ENCODE peak calls at places on chromosomes 2 and 18, in four cellular contexts. W, E, K and A are unnamed samples.

GRCh38 chr2:190853659-190854386 is 26.8 kb upstream of the GLS start:
- DNase-seq in W (no peak), E (no peak), K (no peak), A (no peak)

GRCh38 chr2:26702025-26702424 is 9.5 kb downstream of the KCNK3 start:
- DNase-seq in W (no peak), E (no peak), K (no peak), A (no peak)

GRCh38 chr2:69026026-69026425 is 13.0 kb downstream of the ANTXR1 start:
- DNase-seq in W (no peak), E (peak; percentile 52), K (no peak), A (no peak)

GRCh38 chr2:61247204-61247812 is 85.3 kb downstream of the C2orf74 start:
- DNase-seq in W (no peak), E (peak; percentile 7), K (no peak), A (no peak)

GRCh38 chr2:25514043-25514627 is 159.2 kb downstream of the DTNB start:
- DNase-seq in W (no peak), E (no peak), K (no peak), A (no peak)

GRCh38 chr2:151280276-151280675 is 9.2 kb downstream of the NMI start:
- DNase-seq in W (no peak), E (no peak), K (no peak), A (no peak)

GRCh38 chr2:38655441-38655840 is 10.5 kb upstream of the GALM start:
- DNase-seq in W (no peak), E (no peak), K (no peak), A (no peak)

GRCh38 chr18:32831781-32832180 is 59.0 kb upstream of the KLHL14 start:
- DNase-seq in W (no peak), E (no peak), K (no peak), A (no peak)

GRCh38 chr2:19536136-19536535 is 177.7 kb upstream of the OSR1 start:
- DNase-seq in W (no peak), E (no peak), K (no peak), A (peak; percentile 30)

GRCh38 chr2:49972699-49973098 is 818.4 kb upstream of the FSHR start:
- DNase-seq in W (peak; percentile 39), E (no peak), K (no peak), A (no peak)

GRCh38 chr2:99476629-99477028 is 13.2 kb downstream of the REV1 start:
- DNase-seq in W (no peak), E (no peak), K (no peak), A (no peak)

GRCh38 chr2:41878726-41879366 is 169.0 kb upstream of the PKDCC start:
- DNase-seq in W (no peak), E (no peak), K (no peak), A (no peak)

GRCh38 chr2:132676999-132677398 is 7.0 kb upstream of the LYPD1 start:
- DNase-seq in W (no peak), E (no peak), K (no peak), A (peak; percentile 43)

GRCh38 chr2:76678358-76679024 is 843.7 kb downstream of the LRRTM4 start:
- DNase-seq in W (no peak), E (no peak), K (no peak), A (no peak)

GRCh38 chr2:154697422-154698237 is 865 bp upstream of the KCNJ3 start:
- DNase-seq in W (no peak), E (peak; percentile 55), K (peak; percentile 22), A (peak; percentile 10)

GRCh38 chr2:44680983-44681481 is 260.5 kb upstream of the SIX3 start:
- DNase-seq in W (no peak), E (peak; percentile 6), K (no peak), A (peak; percentile 15)

GRCh38 chr18:79525556-79526467 is 130.1 kb downstream of the NFATC1 start:
- DNase-seq in W (no peak), E (peak; percentile 46), K (peak; percentile 62), A (peak; percentile 56)

GRCh38 chr2:117401582-117401981 is 412.9 kb upstream of the DDX18 start:
- DNase-seq in W (no peak), E (no peak), K (no peak), A (no peak)

GRCh38 chr2:158042245-158042644 is 59.4 kb upstream of the UPP2 start:
- DNase-seq in W (no peak), E (no peak), K (no peak), A (peak; percentile 90)

GRCh38 chr2:113080134-113080533 is 12.4 kb downstream of the IL1F10 start:
- DNase-seq in W (peak; percentile 23), E (peak; percentile 57), K (no peak), A (peak; percentile 59)

GRCh38 chr2:216555274-216555673 is 56.6 kb downstream of the RPL37A start:
- DNase-seq in W (no peak), E (no peak), K (peak; percentile 85), A (peak; percentile 88)

GRCh38 chr2:11525762-11526161 is 8.1 kb upstream of the GREB1 start:
- DNase-seq in W (no peak), E (no peak), K (no peak), A (no peak)

GRCh38 chr18:67068608-67069007 is 447.9 kb downstream of the DSEL start:
- DNase-seq in W (no peak), E (no peak), K (no peak), A (no peak)

GRCh38 chr2:190765386-190766173 is 115.0 kb upstream of the GLS start:
- DNase-seq in W (no peak), E (no peak), K (no peak), A (no peak)

GRCh38 chr2:239706407-239706806 is 305.6 kb upstream of the HDAC4 start:
- DNase-seq in W (no peak), E (no peak), K (no peak), A (no peak)

GRCh38 chr2:189669913-189670312 is 4.6 kb upstream of the ANKAR start:
- DNase-seq in W (no peak), E (no peak), K (no peak), A (no peak)

GRCh38 chr2:30267161-30267568 is 35.8 kb downstream of the LBH start:
- DNase-seq in W (no peak), E (no peak), K (no peak), A (no peak)

GRCh38 chr18:74897971-74898657 is 300.4 kb downstream of the ZNF407 start:
- DNase-seq in W (no peak), E (no peak), K (no peak), A (peak; percentile 15)

GRCh38 chr2:230589025-230589424 is 123.6 kb upstream of the CAB39 start:
- DNase-seq in W (no peak), E (no peak), K (no peak), A (no peak)

GRCh38 chr18:58308463-58308862 is 264.4 kb downstream of the NEDD4L start:
- DNase-seq in W (no peak), E (no peak), K (no peak), A (no peak)

DNA sequence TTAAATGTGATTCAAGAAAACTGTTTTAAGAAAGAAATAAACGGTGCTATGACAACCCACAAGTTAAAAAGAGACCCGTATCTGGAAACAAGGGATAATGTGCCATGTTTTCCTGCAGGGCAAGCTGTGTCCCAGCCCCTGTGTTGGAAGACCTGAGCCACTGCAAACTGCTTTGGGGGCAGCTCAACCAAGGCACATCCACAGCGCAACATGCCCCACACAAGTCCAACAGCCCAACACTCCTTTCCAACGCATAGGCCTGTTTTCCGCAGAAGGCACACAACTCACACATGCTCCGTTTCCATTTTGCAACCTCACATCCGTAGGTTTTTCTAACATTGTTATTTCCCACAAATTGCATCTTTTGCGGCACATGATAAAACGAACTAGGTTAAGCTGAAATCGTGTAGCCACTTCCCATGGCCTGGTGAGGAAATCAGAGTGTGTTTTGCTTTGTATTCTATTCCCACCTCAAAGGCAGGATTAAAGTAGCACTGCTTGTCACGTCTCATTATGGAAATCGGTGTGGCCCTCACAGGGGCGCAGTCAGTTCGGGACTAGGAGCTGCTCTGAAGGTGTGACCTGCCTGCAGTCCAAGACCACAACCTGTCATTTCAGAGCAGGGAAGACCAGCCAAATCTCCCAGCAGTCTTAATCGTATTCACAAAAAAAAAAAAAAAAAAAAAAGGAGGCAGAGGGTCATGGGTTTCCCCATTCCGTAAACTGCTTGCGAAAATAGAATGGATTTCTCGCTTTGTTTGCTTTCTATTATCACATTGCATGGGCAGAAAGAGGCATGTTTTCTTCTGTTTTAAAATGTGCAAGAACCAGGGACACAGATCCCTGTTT is 50.6 kb upstream of the ZNF516 start:
- DNase-seq in W (no peak), E (no peak), K (no peak), A (peak; percentile 18)
- H3K4me1 ChIP-seq in W (peaks cover 3% of the 10 kb centered on the region), E (no peaks in the 10 kb centered on the region), K (no peaks in the 10 kb centered on the region), A (peaks cover 48% of the 10 kb centered on the region)

GRCh38 chr2:28325567-28326468 is 66.8 kb upstream of the FOSL2 start:
- DNase-seq in W (no peak), E (no peak), K (no peak), A (no peak)
- TF ChIP-seq CTCF in W (no peak), E (no peak), K (no peak), A (no peak)

GRCh38 chr2:119216994-119217393 is 6.6 kb upstream of the STEAP3 start:
- DNase-seq in W (no peak), E (no peak), K (no peak), A (no peak)

GRCh38 chr2:119221609-119222008 is 2.0 kb upstream of the STEAP3 start:
- DNase-seq in W (no peak), E (no peak), K (no peak), A (no peak)

GRCh38 chr2:119219873-119220272 is 3.8 kb upstream of the STEAP3 start:
- DNase-seq in W (no peak), E (no peak), K (no peak), A (no peak)

GRCh38 chr2:119220720-119221301 is 2.8 kb upstream of the STEAP3 start:
- DNase-seq in W (no peak), E (no peak), K (no peak), A (no peak)

DNA sequence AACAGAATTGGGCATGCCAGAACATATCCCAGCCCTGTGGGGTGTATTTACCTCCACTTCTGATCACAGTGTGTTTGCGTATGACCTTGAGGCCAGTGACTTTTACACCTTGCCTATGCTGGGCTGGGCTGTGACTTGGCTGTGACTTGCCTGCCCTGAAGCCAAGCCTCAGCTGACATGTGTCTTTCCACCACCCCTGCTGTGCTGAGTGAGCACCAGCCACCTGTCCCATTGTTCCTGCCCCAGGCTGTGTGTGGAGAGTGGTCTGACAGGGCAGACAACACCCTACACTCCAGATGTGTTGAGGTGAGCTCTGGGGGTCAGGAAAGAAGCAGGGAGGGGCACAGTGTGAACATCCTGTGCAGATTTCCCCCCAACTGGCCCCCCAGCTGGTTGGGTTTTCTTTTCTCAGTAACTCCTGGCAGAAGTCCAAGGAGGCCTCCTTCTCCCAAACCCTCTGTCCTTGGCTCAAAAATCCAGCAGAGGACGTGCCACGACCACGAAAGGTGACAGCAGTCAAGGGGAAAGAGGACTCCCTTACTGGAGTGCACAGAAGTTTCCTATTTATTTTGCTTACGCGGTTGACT is 5.1 kb upstream of the STEAP3 start:
- DNase-seq in W (no peak), E (peak; percentile 74), K (no peak), A (peak; percentile 81)
- H3K4me1 ChIP-seq in W (peaks cover 28% of the 10 kb centered on the region), E (peaks cover 14% of the 10 kb centered on the region), K (peaks cover 5% of the 10 kb centered on the region), A (peaks cover 7% of the 10 kb centered on the region)

GRCh38 chr18:12989397-12990127 is 1.6 kb upstream of the CEP192 start:
- DNase-seq in W (no peak), E (no peak), K (no peak), A (no peak)

GRCh38 chr18:12990128-12990485 is 1.1 kb upstream of the CEP192 start:
- DNase-seq in W (no peak), E (no peak), K (no peak), A (no peak)

GRCh38 chr18:12991839-12992216 is 666 bp downstream of the CEP192 start:
- DNase-seq in W (no peak), E (no peak), K (no peak), A (no peak)

GRCh38 chr18:12990662-12990976 is 543 bp upstream of the CEP192 start:
- DNase-seq in W (no peak), E (no peak), K (no peak), A (no peak)

GRCh38 chr18:12990977-12991838 is at the start of gene CEP192:
- DNase-seq in W (peak; percentile 88), E (peak; percentile 99), K (peak; percentile 97), A (peak; percentile 99)
- TF ChIP-seq CTCF in W (no peak), E (no peak), K (no peak), A (no peak)

GRCh38 chr2:42928692-42929576 is 136.6 kb upstream of the HAAO start:
- DNase-seq in W (no peak), E (peak; percentile 78), K (no peak), A (peak; percentile 42)
- H3K4me1 ChIP-seq in W (peaks cover 49% of the 10 kb centered on the region), E (peaks cover 93% of the 10 kb centered on the region), K (peaks cover 100% of the 10 kb centered on the region), A (peaks cover 28% of the 10 kb centered on the region)